ENCODE peak calls at places on chromosomes 2 and 18, in four cellular contexts. One of them, this sample, is unnamed.

GRCh38 chr2:102736607-102737409 is 25.0 kb upstream of the TMEM182 start:
- DNase-seq in AG08396: peak
- DNase-seq in Peyer's patch: peak
- DNase-seq in DMS153: peak
- DNase-seq in this sample: peak

GRCh38 chr2:196836440-196836839 is 27.3 kb upstream of the C2orf66 start:
- DNase-seq in AG08396: no peak
- DNase-seq in Peyer's patch: no peak
- DNase-seq in DMS153: no peak
- DNase-seq in this sample: no peak

GRCh38 chr2:241105641-241106040 is 3.6 kb upstream of the MTERF4 start:
- DNase-seq in AG08396: no peak
- DNase-seq in Peyer's patch: no peak
- DNase-seq in DMS153: no peak
- DNase-seq in this sample: no peak

GRCh38 chr2:106843910-106844250 is 42.1 kb downstream of the ST6GAL2 start:
- DNase-seq in AG08396: no peak
- DNase-seq in Peyer's patch: no peak
- DNase-seq in DMS153: no peak
- DNase-seq in this sample: peak

GRCh38 chr18:11163668-11164067 is 14.3 kb upstream of the PIEZO2 start:
- DNase-seq in AG08396: no peak
- DNase-seq in Peyer's patch: no peak
- DNase-seq in DMS153: no peak
- DNase-seq in this sample: no peak

GRCh38 chr2:38263293-38263692 is 113.8 kb downstream of the ATL2 start:
- DNase-seq in AG08396: no peak
- DNase-seq in Peyer's patch: no peak
- DNase-seq in DMS153: no peak
- DNase-seq in this sample: no peak

GRCh38 chr2:27086090-27086721 is 366 bp upstream of the KHK start:
- DNase-seq in AG08396: peak
- DNase-seq in Peyer's patch: peak
- DNase-seq in DMS153: peak
- DNase-seq in this sample: peak

GRCh38 chr2:45839388-45840251 is 188.1 kb downstream of the PRKCE start:
- DNase-seq in AG08396: no peak
- DNase-seq in Peyer's patch: no peak
- DNase-seq in DMS153: no peak
- DNase-seq in this sample: no peak

GRCh38 chr2:241157841-241158545 is 7.7 kb downstream of the PPP1R7 start:
- DNase-seq in AG08396: no peak
- DNase-seq in Peyer's patch: no peak
- DNase-seq in DMS153: no peak
- DNase-seq in this sample: no peak

GRCh38 chr2:149040451-149040850 is 2.0 kb downstream of the LYPD6B start:
- DNase-seq in AG08396: no peak
- DNase-seq in Peyer's patch: no peak
- DNase-seq in DMS153: no peak
- DNase-seq in this sample: no peak

GRCh38 chr2:239905306-239905705 is 119.8 kb downstream of the NDUFA10 start:
- DNase-seq in AG08396: no peak
- DNase-seq in Peyer's patch: peak
- DNase-seq in DMS153: no peak
- DNase-seq in this sample: no peak

GRCh38 chr2:240139011-240139441 is 1.4 kb downstream of the OTOS start:
- DNase-seq in AG08396: no peak
- DNase-seq in Peyer's patch: peak
- DNase-seq in DMS153: no peak
- DNase-seq in this sample: no peak

GRCh38 chr2:91477731-91478672 is 2786.5 kb downstream of the RPIA start:
- DNase-seq in AG08396: peak
- DNase-seq in Peyer's patch: peak
- DNase-seq in DMS153: no peak
- DNase-seq in this sample: no peak

GRCh38 chr18:42048150-42048549 is 93.1 kb downstream of the PIK3C3 start:
- DNase-seq in AG08396: peak
- DNase-seq in Peyer's patch: no peak
- DNase-seq in DMS153: no peak
- DNase-seq in this sample: no peak

GRCh38 chr18:78973357-78974083 is 6.1 kb upstream of the SALL3 start:
- DNase-seq in AG08396: no peak
- DNase-seq in Peyer's patch: no peak
- DNase-seq in DMS153: no peak
- DNase-seq in this sample: no peak

GRCh38 chr2:232540441-232541041 is 1.0 kb downstream of the CHRNG start:
- DNase-seq in AG08396: no peak
- DNase-seq in Peyer's patch: peak
- DNase-seq in DMS153: no peak
- DNase-seq in this sample: no peak

GRCh38 chr2:120005834-120006521 is 6.9 kb upstream of the EPB41L5 start:
- DNase-seq in AG08396: no peak
- DNase-seq in Peyer's patch: no peak
- DNase-seq in DMS153: no peak
- DNase-seq in this sample: no peak

GRCh38 chr2:64404002-64404731 is 49.8 kb upstream of the LGALSL start:
- DNase-seq in AG08396: no peak
- DNase-seq in Peyer's patch: peak
- DNase-seq in DMS153: peak
- DNase-seq in this sample: peak

GRCh38 chr2:198326431-198326830 is 522.0 kb downstream of the PLCL1 start:
- DNase-seq in AG08396: no peak
- DNase-seq in Peyer's patch: no peak
- DNase-seq in DMS153: no peak
- DNase-seq in this sample: no peak

GRCh38 chr2:26840937-26841610 is 6.9 kb upstream of the DPYSL5 start:
- DNase-seq in AG08396: no peak
- DNase-seq in Peyer's patch: no peak
- DNase-seq in DMS153: peak
- DNase-seq in this sample: peak

GRCh38 chr2:195734395-195734794 is 77.4 kb downstream of the SLC39A10 start:
- DNase-seq in AG08396: no peak
- DNase-seq in Peyer's patch: no peak
- DNase-seq in DMS153: no peak
- DNase-seq in this sample: no peak

GRCh38 chr2:64114063-64114911 is 29.9 kb downstream of the PELI1 start:
- DNase-seq in AG08396: no peak
- DNase-seq in Peyer's patch: no peak
- DNase-seq in DMS153: no peak
- DNase-seq in this sample: no peak

GRCh38 chr2:73984203-73984921 is at the start of gene TET3:
- DNase-seq in AG08396: peak
- DNase-seq in Peyer's patch: peak
- DNase-seq in DMS153: peak
- DNase-seq in this sample: no peak

GRCh38 chr18:27608742-27609141 is 423.6 kb upstream of the CHST9 start:
- DNase-seq in AG08396: no peak
- DNase-seq in Peyer's patch: no peak
- DNase-seq in DMS153: no peak
- DNase-seq in this sample: no peak

GRCh38 chr2:118013221-118013723 is 598 bp downstream of the CCDC93 start:
- DNase-seq in AG08396: peak
- DNase-seq in Peyer's patch: peak
- DNase-seq in DMS153: no peak
- DNase-seq in this sample: no peak

GRCh38 chr2:44736270-44736942 is 205.1 kb upstream of the SIX3 start:
- DNase-seq in AG08396: no peak
- DNase-seq in Peyer's patch: no peak
- DNase-seq in DMS153: no peak
- DNase-seq in this sample: no peak

GRCh38 chr2:12081481-12082210 is 335.2 kb downstream of the LPIN1 start:
- DNase-seq in AG08396: no peak
- DNase-seq in Peyer's patch: no peak
- DNase-seq in DMS153: no peak
- DNase-seq in this sample: no peak

GRCh38 chr2:75560768-75561565 is at the start of gene EVA1A:
- DNase-seq in AG08396: peak
- DNase-seq in Peyer's patch: peak
- DNase-seq in DMS153: no peak
- DNase-seq in this sample: peak